ENCODE peak calls at places on chromosomes 2 and 18, in nine cellular contexts. O is ovary, V is body of pancreas, Z is heart left ventricle, Y is testis, D is uterus, E is prostate gland, G is IMR-90, T is tibial nerve. Q is an unnamed sample.

GRCh38 chr18:55641501-55641900 is 53.5 kb upstream of the TCF4 start:
- DNase-seq in G (peak), V (no peak), Z (no peak), E (no peak), O (no peak), T (no peak), D (no peak), Y (no peak), Q (no peak)

GRCh38 chr2:222404126-222404891 is 20.0 kb upstream of the SGPP2 start:
- DNase-seq in T (no peak), D (no peak), Z (no peak), V (no peak), E (no peak), O (no peak), G (no peak), Y (peak), Q (no peak)

GRCh38 chr2:178238144-178238521 is 43.8 kb downstream of the OSBPL6 start:
- DNase-seq in E (no peak), D (no peak), T (no peak), Y (no peak), O (no peak), V (no peak), G (peak), Z (no peak), Q (no peak)

GRCh38 chr2:216606551-216607527 is 26.4 kb upstream of the IGFBP2 start:
- DNase-seq in E (no peak), T (no peak), G (no peak), O (no peak), Z (no peak), D (no peak), V (no peak), Y (peak), Q (no peak)

GRCh38 chr18:48138660-48139426 is 208.4 kb upstream of the SMAD2 start:
- DNase-seq in V (peak), E (no peak), T (no peak), D (no peak), Y (no peak), Z (no peak), O (no peak), G (no peak), Q (no peak)

GRCh38 chr2:177419274-177419673 is 26.7 kb downstream of the AGPS start:
- DNase-seq in T (no peak), O (no peak), D (no peak), G (peak), Z (no peak), E (no peak), V (no peak), Y (no peak), Q (no peak)

GRCh38 chr2:11343344-11343625 is 1.2 kb downstream of the ROCK2 start:
- DNase-seq in D (no peak), T (no peak), Z (no peak), V (no peak), E (no peak), G (no peak), O (no peak), Y (no peak), Q (no peak)

GRCh38 chr2:128416366-128416765 is 97.7 kb upstream of the HS6ST1 start:
- DNase-seq in O (no peak), G (no peak), Y (peak), T (no peak), V (no peak), E (no peak), Z (no peak), D (no peak), Q (no peak)

GRCh38 chr2:148721991-148722777 is 77.6 kb downstream of the EPC2 start:
- DNase-seq in E (no peak), O (no peak), V (no peak), G (peak), T (no peak), D (no peak), Y (no peak), Z (no peak), Q (no peak)

GRCh38 chr2:214315324-214315723 is 95.5 kb upstream of the VWC2L start:
- DNase-seq in Y (no peak), T (no peak), G (no peak), D (no peak), V (no peak), E (no peak), Z (no peak), O (no peak), Q (no peak)

GRCh38 chr2:213150315-213150951 is 979 bp downstream of the IKZF2 start:
- DNase-seq in T (no peak), E (peak), Z (peak), D (no peak), V (peak), O (no peak), Y (peak), G (peak), Q (no peak)

GRCh38 chr2:117814417-117815264 is at the start of gene DDX18:
- DNase-seq in Y (peak), Z (peak), V (peak), T (peak), E (peak), G (peak), O (peak), D (peak), Q (peak)
- TF ChIP-seq POLR2A in Y (no peak), Z (peak), V (peak), T (peak), E (peak), G (peak), O (peak), D (peak), Q (peak)

DNA sequence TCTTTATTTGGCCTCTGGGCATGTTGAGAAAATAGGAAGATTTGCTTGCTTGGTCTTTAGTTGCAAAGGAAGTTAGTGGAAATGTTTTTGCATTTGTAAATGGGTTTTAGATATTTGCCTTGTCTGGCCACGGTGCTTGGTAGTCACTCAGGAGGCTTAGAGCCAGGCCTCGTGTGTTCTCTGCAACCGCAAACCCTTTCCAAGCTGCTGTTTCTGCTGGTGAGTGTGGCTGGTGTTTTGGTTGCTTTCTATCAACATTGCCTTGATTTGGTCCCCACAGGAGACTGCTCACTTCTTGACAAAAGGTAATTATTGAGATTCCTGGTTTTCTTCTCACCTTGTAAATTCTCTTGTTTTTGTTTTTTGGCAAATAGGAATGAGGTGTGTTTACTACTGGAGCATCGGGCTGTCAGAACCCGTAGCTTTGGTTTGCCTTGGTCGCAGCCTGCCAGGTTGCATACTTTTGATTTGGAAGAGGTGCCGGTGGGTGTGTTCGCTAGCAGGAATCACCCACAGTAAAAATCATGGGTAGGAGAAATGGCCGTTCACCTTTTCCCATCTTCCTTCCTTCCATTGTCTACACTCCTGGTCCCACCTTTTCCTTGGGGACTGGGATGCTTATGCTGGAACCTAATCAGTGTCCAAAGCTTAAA is 15.8 kb downstream of the ASAP2 start:
- DNase-seq in T (no peak), Y (no peak), Z (no peak), E (peak), O (no peak), G (peak), D (no peak), V (no peak), Q (no peak)
- H3K27ac ChIP-seq in T (no peak), Y (no peak), Z (peak), E (no peak), O (no peak), G (no peak), D (peak), V (no peak), Q (no peak)

DNA sequence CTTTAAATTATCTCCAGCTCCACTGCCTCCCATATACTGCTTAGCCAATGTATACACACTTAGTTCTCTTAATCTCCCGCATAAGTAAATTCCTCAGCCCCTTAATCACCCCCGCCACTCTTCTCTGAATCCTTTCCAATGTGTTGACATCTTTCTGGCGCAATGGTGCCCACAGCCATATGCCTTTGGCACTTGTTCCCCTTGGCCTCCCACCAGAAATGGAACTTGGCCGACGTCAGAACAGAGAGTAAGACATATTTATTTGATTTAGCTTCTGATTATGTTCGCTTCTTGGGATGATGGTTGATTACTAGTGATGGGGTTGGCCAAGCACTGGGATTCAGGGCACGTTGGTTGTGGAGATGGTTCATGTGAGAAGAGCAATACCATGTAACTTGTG is 1089.4 kb upstream of the CELF4 start:
- DNase-seq in Y (no peak), O (no peak), G (no peak), V (no peak), T (no peak), E (no peak), D (no peak), Z (no peak), Q (no peak)
- TF ChIP-seq POLR2A in Y (no peak), O (no peak), G (no peak), V (no peak), T (no peak), E (no peak), D (no peak), Z (no peak), Q (no peak)

GRCh38 chr2:54432181-54433020 is 23.7 kb upstream of the SPTBN1 start:
- DNase-seq in V (no peak), T (no peak), D (no peak), G (no peak), Z (no peak), O (no peak), E (no peak), Y (no peak), Q (no peak)
- H3K27ac ChIP-seq in V (no peak), T (no peak), D (peak), G (no peak), Z (peak), O (no peak), E (no peak), Y (peak), Q (peak)

GRCh38 chr2:191008286-191008685 is 5.7 kb downstream of the STAT1 start:
- DNase-seq in V (no peak), E (no peak), D (no peak), T (no peak), O (no peak), Y (no peak), Z (no peak), G (no peak), Q (no peak)
- TF ChIP-seq POLR2A in V (no peak), E (no peak), D (no peak), T (no peak), O (no peak), Y (no peak), Z (no peak), G (no peak), Q (no peak)